ENCODE peak calls at places on chromosomes 3 and 15, in seven cellular contexts. One of them, this sample, is unnamed.
A peak's percentile ranks its signal among the peaks of the same experiment; 100 is the strongest.

GRCh38 chr3:11523793-11524160 is 119.9 kb downstream of the VGLL4 start:
- DNase-seq in A172: no peak
- DNase-seq in activated T-cell treated with anti-CD3 and anti-CD28 coated beads for 1 hour: no peak
- DNase-seq in NCI-H1694: no peak
- DNase-seq in COR-L47: no peak
- DNase-seq in MM.1S: no peak
- DNase-seq in ELR: no peak
- DNase-seq in this sample: no peak

GRCh38 chr3:134057006-134057832 is 27.5 kb upstream of the SLCO2A1 start:
- DNase-seq in A172: peak; percentile 26
- DNase-seq in activated T-cell treated with anti-CD3 and anti-CD28 coated beads for 1 hour: no peak
- DNase-seq in NCI-H1694: no peak
- DNase-seq in COR-L47: no peak
- DNase-seq in MM.1S: no peak
- DNase-seq in ELR: peak; percentile 38
- DNase-seq in this sample: no peak

GRCh38 chr15:48507416-48508065 is 138.0 kb downstream of the FBN1 start:
- DNase-seq in A172: peak; percentile 55
- DNase-seq in activated T-cell treated with anti-CD3 and anti-CD28 coated beads for 1 hour: no peak
- DNase-seq in NCI-H1694: peak; percentile 15
- DNase-seq in COR-L47: peak; percentile 18
- DNase-seq in MM.1S: peak; percentile 54
- DNase-seq in ELR: peak; percentile 74
- DNase-seq in this sample: no peak

GRCh38 chr3:99322551-99322950 is 315.8 kb upstream of the COL8A1 start:
- DNase-seq in A172: no peak
- DNase-seq in activated T-cell treated with anti-CD3 and anti-CD28 coated beads for 1 hour: no peak
- DNase-seq in NCI-H1694: no peak
- DNase-seq in COR-L47: no peak
- DNase-seq in MM.1S: no peak
- DNase-seq in ELR: no peak
- DNase-seq in this sample: no peak

GRCh38 chr15:67937153-67937761 is 97.4 kb upstream of the RNU6-1 start:
- DNase-seq in A172: no peak
- DNase-seq in activated T-cell treated with anti-CD3 and anti-CD28 coated beads for 1 hour: no peak
- DNase-seq in NCI-H1694: no peak
- DNase-seq in COR-L47: no peak
- DNase-seq in MM.1S: no peak
- DNase-seq in ELR: peak; percentile 20
- DNase-seq in this sample: no peak

GRCh38 chr3:123700791-123701712 is 116.2 kb upstream of the HACD2 start:
- DNase-seq in A172: no peak
- DNase-seq in activated T-cell treated with anti-CD3 and anti-CD28 coated beads for 1 hour: no peak
- DNase-seq in NCI-H1694: no peak
- DNase-seq in COR-L47: no peak
- DNase-seq in MM.1S: no peak
- DNase-seq in ELR: no peak
- DNase-seq in this sample: no peak

GRCh38 chr3:66386011-66386924 is 114.6 kb downstream of the LRIG1 start:
- DNase-seq in A172: no peak
- DNase-seq in activated T-cell treated with anti-CD3 and anti-CD28 coated beads for 1 hour: no peak
- DNase-seq in NCI-H1694: no peak
- DNase-seq in COR-L47: no peak
- DNase-seq in MM.1S: no peak
- DNase-seq in ELR: no peak
- DNase-seq in this sample: no peak

GRCh38 chr3:189914799-189915198 is 205.9 kb downstream of the P3H2 start:
- DNase-seq in A172: peak; percentile 84
- DNase-seq in activated T-cell treated with anti-CD3 and anti-CD28 coated beads for 1 hour: no peak
- DNase-seq in NCI-H1694: no peak
- DNase-seq in COR-L47: no peak
- DNase-seq in MM.1S: no peak
- DNase-seq in ELR: peak; percentile 94
- DNase-seq in this sample: no peak

GRCh38 chr15:63318344-63318743 is 40.9 kb downstream of the APH1B start:
- DNase-seq in A172: no peak
- DNase-seq in activated T-cell treated with anti-CD3 and anti-CD28 coated beads for 1 hour: no peak
- DNase-seq in NCI-H1694: no peak
- DNase-seq in COR-L47: no peak
- DNase-seq in MM.1S: no peak
- DNase-seq in ELR: no peak
- DNase-seq in this sample: no peak

GRCh38 chr15:51879555-51879954 is 50.1 kb downstream of the TMOD3 start:
- DNase-seq in A172: no peak
- DNase-seq in activated T-cell treated with anti-CD3 and anti-CD28 coated beads for 1 hour: no peak
- DNase-seq in NCI-H1694: no peak
- DNase-seq in COR-L47: no peak
- DNase-seq in MM.1S: no peak
- DNase-seq in ELR: peak; percentile 62
- DNase-seq in this sample: no peak

GRCh38 chr3:8319935-8320634 is 181.5 kb upstream of the LMCD1 start:
- DNase-seq in A172: peak; percentile 51
- DNase-seq in activated T-cell treated with anti-CD3 and anti-CD28 coated beads for 1 hour: no peak
- DNase-seq in NCI-H1694: no peak
- DNase-seq in COR-L47: no peak
- DNase-seq in MM.1S: no peak
- DNase-seq in ELR: peak; percentile 82
- DNase-seq in this sample: no peak

GRCh38 chr3:5002174-5002870 is 23.1 kb downstream of the BHLHE40 start:
- DNase-seq in A172: no peak
- DNase-seq in activated T-cell treated with anti-CD3 and anti-CD28 coated beads for 1 hour: no peak
- DNase-seq in NCI-H1694: no peak
- DNase-seq in COR-L47: no peak
- DNase-seq in MM.1S: no peak
- DNase-seq in ELR: no peak
- DNase-seq in this sample: no peak

GRCh38 chr3:151504606-151505005 is 43.7 kb upstream of the IGSF10 start:
- DNase-seq in A172: no peak
- DNase-seq in activated T-cell treated with anti-CD3 and anti-CD28 coated beads for 1 hour: no peak
- DNase-seq in NCI-H1694: no peak
- DNase-seq in COR-L47: no peak
- DNase-seq in MM.1S: no peak
- DNase-seq in ELR: no peak
- DNase-seq in this sample: no peak

GRCh38 chr15:67021455-67021854 is 43.9 kb upstream of the SMAD3 start:
- DNase-seq in A172: no peak
- DNase-seq in activated T-cell treated with anti-CD3 and anti-CD28 coated beads for 1 hour: no peak
- DNase-seq in NCI-H1694: no peak
- DNase-seq in COR-L47: no peak
- DNase-seq in MM.1S: no peak
- DNase-seq in ELR: peak; percentile 32
- DNase-seq in this sample: no peak

GRCh38 chr15:70526221-70526973 is 237.0 kb downstream of the UACA start:
- DNase-seq in A172: peak; percentile 51
- DNase-seq in activated T-cell treated with anti-CD3 and anti-CD28 coated beads for 1 hour: no peak
- DNase-seq in NCI-H1694: peak; percentile 65
- DNase-seq in COR-L47: peak; percentile 90
- DNase-seq in MM.1S: no peak
- DNase-seq in ELR: peak; percentile 90
- DNase-seq in this sample: peak; percentile 82

GRCh38 chr3:140898340-140899180 is 43.1 kb upstream of the SLC25A36 start:
- DNase-seq in A172: peak; percentile 76
- DNase-seq in activated T-cell treated with anti-CD3 and anti-CD28 coated beads for 1 hour: no peak
- DNase-seq in NCI-H1694: peak; percentile 64
- DNase-seq in COR-L47: peak; percentile 68
- DNase-seq in MM.1S: peak; percentile 56
- DNase-seq in ELR: peak; percentile 75
- DNase-seq in this sample: peak; percentile 14